ENCODE peak calls at places on chromosomes 1 and 21, in eight cellular contexts. One of them, this sample, is unnamed.

GRCh38 chr1:157168015-157168414 is 29.8 kb upstream of the ETV3 start:
- DNase-seq in stimulated activated CD8-positive, alpha-beta memory T cell treated with anti-CD3 and anti-CD28 coated beads, Interleukin-15, amount 100 ng/mL, for 24 hours: no peak
- DNase-seq in T47D: no peak
- DNase-seq in NCI-H1436: no peak
- DNase-seq in AML-193: no peak
- DNase-seq in LoVo: no peak
- DNase-seq in HuH-7: no peak
- DNase-seq in HT1080: no peak
- DNase-seq in this sample: no peak

GRCh38 chr1:171219751-171220385 is 28.4 kb upstream of the FMO1 start:
- DNase-seq in NCI-H1436: no peak
- DNase-seq in AML-193: no peak
- DNase-seq in T47D: no peak
- DNase-seq in HuH-7: no peak
- DNase-seq in stimulated activated CD8-positive, alpha-beta memory T cell treated with anti-CD3 and anti-CD28 coated beads, Interleukin-15, amount 100 ng/mL, for 24 hours: no peak
- DNase-seq in HT1080: peak; percentile 63
- DNase-seq in LoVo: no peak
- DNase-seq in this sample: no peak

GRCh38 chr1:234933031-234933430 is 195.6 kb downstream of the TOMM20 start:
- DNase-seq in LoVo: no peak
- DNase-seq in AML-193: no peak
- DNase-seq in HuH-7: no peak
- DNase-seq in NCI-H1436: no peak
- DNase-seq in stimulated activated CD8-positive, alpha-beta memory T cell treated with anti-CD3 and anti-CD28 coated beads, Interleukin-15, amount 100 ng/mL, for 24 hours: no peak
- DNase-seq in T47D: no peak
- DNase-seq in HT1080: no peak
- DNase-seq in this sample: no peak

GRCh38 chr21:44924611-44925010 is 3.9 kb upstream of the ITGB2 start:
- DNase-seq in HT1080: no peak
- DNase-seq in stimulated activated CD8-positive, alpha-beta memory T cell treated with anti-CD3 and anti-CD28 coated beads, Interleukin-15, amount 100 ng/mL, for 24 hours: no peak
- DNase-seq in LoVo: no peak
- DNase-seq in NCI-H1436: no peak
- DNase-seq in T47D: no peak
- DNase-seq in HuH-7: no peak
- DNase-seq in AML-193: no peak
- DNase-seq in this sample: no peak

GRCh38 chr1:53134042-53134485 is 8.4 kb downstream of the SLC1A7 start:
- DNase-seq in HuH-7: no peak
- DNase-seq in stimulated activated CD8-positive, alpha-beta memory T cell treated with anti-CD3 and anti-CD28 coated beads, Interleukin-15, amount 100 ng/mL, for 24 hours: no peak
- DNase-seq in NCI-H1436: no peak
- DNase-seq in LoVo: no peak
- DNase-seq in AML-193: no peak
- DNase-seq in HT1080: no peak
- DNase-seq in T47D: no peak
- DNase-seq in this sample: peak; percentile 18

GRCh38 chr1:3146907-3147306 is 77.9 kb downstream of the PRDM16 start:
- DNase-seq in LoVo: no peak
- DNase-seq in NCI-H1436: no peak
- DNase-seq in HT1080: no peak
- DNase-seq in T47D: no peak
- DNase-seq in AML-193: no peak
- DNase-seq in HuH-7: no peak
- DNase-seq in stimulated activated CD8-positive, alpha-beta memory T cell treated with anti-CD3 and anti-CD28 coated beads, Interleukin-15, amount 100 ng/mL, for 24 hours: no peak
- DNase-seq in this sample: no peak

GRCh38 chr21:39006653-39007417 is 176.4 kb downstream of the PSMG1 start:
- DNase-seq in LoVo: no peak
- DNase-seq in HT1080: no peak
- DNase-seq in stimulated activated CD8-positive, alpha-beta memory T cell treated with anti-CD3 and anti-CD28 coated beads, Interleukin-15, amount 100 ng/mL, for 24 hours: no peak
- DNase-seq in HuH-7: no peak
- DNase-seq in T47D: no peak
- DNase-seq in NCI-H1436: no peak
- DNase-seq in AML-193: peak; percentile 22
- DNase-seq in this sample: no peak

GRCh38 chr1:195495720-195496635 is 1112.3 kb downstream of the KCNT2 start:
- DNase-seq in HT1080: peak; percentile 12
- DNase-seq in HuH-7: no peak
- DNase-seq in stimulated activated CD8-positive, alpha-beta memory T cell treated with anti-CD3 and anti-CD28 coated beads, Interleukin-15, amount 100 ng/mL, for 24 hours: no peak
- DNase-seq in NCI-H1436: no peak
- DNase-seq in LoVo: no peak
- DNase-seq in AML-193: no peak
- DNase-seq in T47D: no peak
- DNase-seq in this sample: no peak

This sample was measured in omental fat pad.